ENCODE peak calls at places on chromosomes 11 and 22, in nine cellular contexts. T, L, J, V, A, E, R, O and N are unnamed samples.

GRCh38 chr11:120612363-120613263 is 101.1 kb downstream of the GRIK4 start:
- DNase-seq in T (peak; percentile 45), L (no peak), J (peak; percentile 57), V (peak; percentile 45), A (no peak), E (no peak), R (no peak), O (no peak), N (peak; percentile 22)

GRCh38 chr11:71095294-71095850 is 157.0 kb downstream of the SHANK2 start:
- DNase-seq in T (no peak), L (no peak), J (no peak), V (no peak), A (no peak), E (no peak), R (no peak), O (no peak), N (no peak)

GRCh38 chr11:46936138-46937110 is at the start of gene CSTPP1:
- DNase-seq in T (peak; percentile 91), L (peak; percentile 97), J (peak; percentile 84), V (peak; percentile 88), A (peak; percentile 71), E (peak; percentile 98), R (peak; percentile 91), O (peak; percentile 100), N (peak; percentile 97)

GRCh38 chr11:130872102-130872501 is 44.2 kb downstream of the SNX19 start:
- DNase-seq in T (no peak), L (no peak), J (no peak), V (no peak), A (no peak), E (no peak), R (no peak), O (no peak), N (no peak)

GRCh38 chr11:130601141-130601540 is 152.7 kb downstream of the ADAMTS15 start:
- DNase-seq in T (peak; percentile 63), L (peak; percentile 29), J (no peak), V (no peak), A (no peak), E (peak; percentile 37), R (no peak), O (peak; percentile 54), N (peak; percentile 64)

GRCh38 chr22:26906464-26906863 is 249.1 kb downstream of the MIAT start:
- DNase-seq in T (no peak), L (no peak), J (no peak), V (no peak), A (no peak), E (no peak), R (no peak), O (no peak), N (no peak)

GRCh38 chr11:2714463-2714800 is 14.6 kb upstream of the KCNQ1OT1 start:
- DNase-seq in T (no peak), L (no peak), J (no peak), V (no peak), A (no peak), E (no peak), R (no peak), O (no peak), N (no peak)

GRCh38 chr22:29216873-29217666 is 11.4 kb downstream of the EMID1 start:
- DNase-seq in T (peak; percentile 17), L (no peak), J (no peak), V (peak; percentile 65), A (no peak), E (no peak), R (no peak), O (no peak), N (peak; percentile 47)

GRCh38 chr22:47539374-47539773 is 776.9 kb downstream of the TBC1D22A start:
- DNase-seq in T (no peak), L (no peak), J (no peak), V (no peak), A (no peak), E (no peak), R (no peak), O (no peak), N (no peak)

GRCh38 chr11:12258451-12258850 is 118.9 kb upstream of the PARVA start:
- DNase-seq in T (peak; percentile 70), L (no peak), J (no peak), V (peak; percentile 65), A (no peak), E (no peak), R (peak; percentile 47), O (no peak), N (peak; percentile 53)

DNA sequence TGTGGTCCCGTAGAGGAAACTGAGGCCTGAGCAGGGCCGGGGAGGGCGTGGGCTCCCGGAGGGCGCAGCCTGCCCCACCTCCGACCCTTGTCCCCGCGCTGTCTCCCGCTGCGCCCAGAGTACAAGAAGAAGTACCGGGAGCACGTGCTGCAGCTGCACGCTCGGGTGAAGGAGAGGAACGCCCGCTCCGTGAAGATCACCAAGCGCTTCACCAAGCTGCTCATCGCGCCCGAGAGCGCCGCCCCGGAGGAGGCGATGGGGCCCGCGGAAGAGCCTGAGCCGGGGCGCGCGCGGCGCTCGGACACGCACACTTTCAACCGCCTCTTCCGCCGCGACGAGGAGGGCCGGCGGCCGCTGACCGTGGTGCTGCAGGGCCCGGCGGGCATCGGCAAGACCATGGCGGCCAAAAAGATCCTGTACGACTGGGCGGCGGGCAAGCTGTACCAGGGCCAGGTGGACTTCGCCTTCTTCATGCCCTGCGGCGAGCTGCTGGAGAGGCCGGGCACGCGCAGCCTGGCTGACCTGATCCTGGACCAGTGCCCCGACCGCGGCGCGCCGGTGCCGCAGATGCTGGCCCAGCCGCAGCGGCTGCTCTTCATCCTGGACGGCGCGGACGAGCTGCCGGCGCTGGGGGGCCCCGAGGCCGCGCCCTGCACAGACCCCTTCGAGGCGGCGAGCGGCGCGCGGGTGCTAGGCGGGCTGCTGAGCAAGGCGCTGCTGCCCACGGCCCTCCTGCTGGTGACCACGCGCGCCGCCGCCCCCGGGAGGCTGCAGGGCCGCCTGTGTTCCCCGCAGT is 2.0 kb downstream of the NLRP6 start:
- DNase-seq in T (peak; percentile 36), L (no peak), J (no peak), V (no peak), A (no peak), E (peak; percentile 74), R (no peak), O (no peak), N (peak; percentile 64)
- H3K4me1 ChIP-seq in T (no peaks in the 10 kb centered on the region), L (peaks cover 4% of the 10 kb centered on the region), J (no peaks in the 10 kb centered on the region), V (peaks cover 16% of the 10 kb centered on the region), A (no peaks in the 10 kb centered on the region), E (no peaks in the 10 kb centered on the region), R (no peaks in the 10 kb centered on the region), O (no peaks in the 10 kb centered on the region), N (no peaks in the 10 kb centered on the region)

GRCh38 chr11:830295-831131 is 2.2 kb upstream of the CD151 start:
- DNase-seq in T (peak; percentile 63), L (peak; percentile 96), J (peak; percentile 82), V (peak; percentile 74), A (no peak), E (peak; percentile 95), R (no peak), O (peak; percentile 86), N (peak; percentile 85)
- TF ChIP-seq EZH2 in T (no peak), L (no peak), J (no peak), V (no peak), A (peak; percentile 50), E (no peak), R (no peak), O (no peak), N (no peak)

DNA sequence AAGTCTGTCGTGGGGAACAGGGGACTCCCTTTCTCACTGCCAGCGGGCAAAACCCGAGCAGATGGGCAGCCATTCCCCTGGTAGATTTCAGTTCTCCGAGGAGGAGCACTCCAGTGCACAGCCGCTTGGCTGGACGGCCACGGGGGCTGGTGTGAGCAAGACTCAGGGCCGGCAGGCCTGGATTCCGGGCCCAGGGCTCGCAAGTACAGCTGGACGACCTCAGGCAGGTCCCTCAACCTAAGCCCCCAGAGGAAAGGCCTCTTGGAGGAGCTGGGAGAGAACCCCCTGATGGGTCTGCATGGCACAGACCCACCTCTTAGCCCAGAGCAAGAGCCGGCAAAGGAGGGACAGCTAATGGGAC is 31.3 kb upstream of the TCF20 start:
- DNase-seq in T (no peak), L (no peak), J (no peak), V (no peak), A (no peak), E (no peak), R (no peak), O (no peak), N (no peak)
- H3K4me1 ChIP-seq in T (no peaks in the 10 kb centered on the region), L (peaks cover 52% of the 10 kb centered on the region), J (no peaks in the 10 kb centered on the region), V (peaks cover 74% of the 10 kb centered on the region), A (peaks cover 10% of the 10 kb centered on the region), E (peaks cover 48% of the 10 kb centered on the region), R (no peaks in the 10 kb centered on the region), O (peaks cover 34% of the 10 kb centered on the region), N (no peaks in the 10 kb centered on the region)

DNA sequence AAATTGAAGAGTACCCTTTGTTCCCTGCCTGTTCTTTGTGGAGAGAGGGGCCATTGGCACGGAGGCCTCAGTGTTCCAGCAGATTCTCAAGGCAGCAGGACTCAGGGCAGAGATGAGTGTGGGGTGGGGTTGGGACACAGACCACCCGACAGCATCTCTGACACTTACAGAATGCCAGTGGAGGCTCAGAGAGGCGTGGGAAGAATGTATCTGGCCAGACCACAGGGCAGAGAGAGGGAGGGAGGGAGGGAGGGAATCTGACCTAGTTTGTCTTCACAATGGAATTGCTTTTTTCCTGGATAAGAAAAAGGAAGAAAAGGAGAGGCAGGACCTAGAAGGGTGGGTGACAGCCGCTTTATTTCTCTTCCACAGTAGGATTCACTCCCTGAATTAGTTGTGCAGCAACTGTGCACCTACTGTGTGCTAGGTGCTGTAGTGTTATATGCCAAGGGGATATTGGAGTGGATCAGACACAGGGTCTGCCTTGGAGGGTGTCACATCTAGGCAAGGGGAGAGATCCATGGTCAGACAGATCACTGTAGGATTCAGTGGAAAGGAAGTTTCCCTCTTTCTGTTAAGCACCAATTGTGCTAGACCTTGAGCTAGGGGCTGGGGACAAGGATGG is 3.7 kb downstream of the KCNK4 start:
- DNase-seq in T (peak; percentile 44), L (peak; percentile 20), J (no peak), V (no peak), A (no peak), E (no peak), R (no peak), O (no peak), N (peak; percentile 62)
- TF ChIP-seq EZH2 in T (peak; percentile 65), L (no peak), J (no peak), V (no peak), A (peak; percentile 30), E (peak; percentile 68), R (no peak), O (no peak), N (no peak)

GRCh38 chr22:41917375-41917905 is 2.6 kb upstream of the SHISA8 start:
- DNase-seq in T (no peak), L (no peak), J (no peak), V (no peak), A (no peak), E (no peak), R (no peak), O (no peak), N (no peak)
- H3K4me1 ChIP-seq in T (no peaks in the 10 kb centered on the region), L (peaks cover 20% of the 10 kb centered on the region), J (peaks cover 11% of the 10 kb centered on the region), V (peaks cover 34% of the 10 kb centered on the region), A (no peaks in the 10 kb centered on the region), E (peaks cover 28% of the 10 kb centered on the region), R (peaks cover 6% of the 10 kb centered on the region), O (peaks cover 35% of the 10 kb centered on the region), N (no peaks in the 10 kb centered on the region)

GRCh38 chr22:42343136-42343484 is 72.7 kb upstream of the TCF20 start:
- DNase-seq in T (peak; percentile 13), L (no peak), J (no peak), V (no peak), A (no peak), E (peak; percentile 48), R (no peak), O (peak; percentile 49), N (no peak)
- TF ChIP-seq EZH2 in T (peak; percentile 35), L (no peak), J (no peak), V (no peak), A (no peak), E (no peak), R (no peak), O (no peak), N (no peak)